ENCODE peak calls at places on chromosomes 12 and 14, in five cellular contexts. Z is breast epithelium; R is left lung; J is CD8-positive, alpha-beta T cell; F is CD4-positive, CD25-positive, alpha-beta regulatory T cell. M is an unnamed sample. For H3K4me1, the result is how much of the 10 kb centered on the place peaks cover.

GRCh38 chr12:131855521-131856142 is 27.4 kb downstream of the MMP17 start:
- DNase-seq in F (no peak), R (peak), J (no peak), Z (no peak), M (no peak)

GRCh38 chr12:49515266-49515665 is 23.6 kb upstream of the KCNH3 start:
- DNase-seq in R (no peak), J (no peak), F (no peak), Z (no peak), M (no peak)

GRCh38 chr12:28708918-28709371 is 440.1 kb upstream of the FAR2 start:
- DNase-seq in Z (no peak), J (no peak), F (no peak), R (no peak), M (peak)

GRCh38 chr14:28652782-28653181 is 113.8 kb upstream of the FOXG1 start:
- DNase-seq in Z (no peak), R (no peak), J (no peak), F (no peak), M (no peak)

GRCh38 chr12:92649511-92650227 is 53.1 kb upstream of the PLEKHG7 start:
- DNase-seq in J (peak), R (no peak), F (peak), Z (no peak), M (peak)

GRCh38 chr12:49200882-49201594 is 12.2 kb upstream of the TUBA1A start:
- DNase-seq in F (peak), J (no peak), R (no peak), Z (no peak), M (no peak)

GRCh38 chr14:64410084-64410774 is 22.1 kb downstream of the MTHFD1 start:
- DNase-seq in F (no peak), R (no peak), J (no peak), Z (no peak), M (no peak)

GRCh38 chr12:53994268-53994690 is 5.7 kb upstream of the HOXC9 start:
- DNase-seq in F (no peak), J (no peak), R (no peak), Z (no peak), M (no peak)

GRCh38 chr12:77225373-77225772 is 160.0 kb upstream of the E2F7 start:
- DNase-seq in Z (no peak), R (no peak), J (no peak), F (no peak), M (no peak)

GRCh38 chr12:113855998-113856397 is 110.1 kb downstream of the RBM19 start:
- DNase-seq in Z (no peak), J (no peak), R (no peak), F (no peak), M (no peak)

GRCh38 chr12:54173066-54173726 is 15.6 kb downstream of the SMUG1 start:
- DNase-seq in F (peak), R (peak), J (peak), Z (peak), M (no peak)

GRCh38 chr12:71201136-71201679 is 43.4 kb upstream of the TSPAN8 start:
- DNase-seq in J (no peak), R (no peak), F (no peak), Z (no peak), M (no peak)

GRCh38 chr14:60651936-60652673 is 2.8 kb upstream of the SIX1 start:
- DNase-seq in J (no peak), F (no peak), R (peak), Z (no peak), M (no peak)

GRCh38 chr14:61524211-61524806 is 171.0 kb upstream of the HIF1A start:
- DNase-seq in J (no peak), R (no peak), F (no peak), Z (no peak), M (no peak)

GRCh38 chr12:20463920-20464524 is 95.7 kb downstream of the PDE3A start:
- DNase-seq in R (no peak), F (no peak), J (no peak), Z (no peak), M (no peak)

GRCh38 chr12:15163577-15163976 is 57.6 kb downstream of the RERG start:
- DNase-seq in F (no peak), Z (no peak), R (no peak), J (no peak), M (no peak)
- H3K4me1 ChIP-seq in F (under half), Z (under half), R (under half), J (under half), M (under half)

DNA sequence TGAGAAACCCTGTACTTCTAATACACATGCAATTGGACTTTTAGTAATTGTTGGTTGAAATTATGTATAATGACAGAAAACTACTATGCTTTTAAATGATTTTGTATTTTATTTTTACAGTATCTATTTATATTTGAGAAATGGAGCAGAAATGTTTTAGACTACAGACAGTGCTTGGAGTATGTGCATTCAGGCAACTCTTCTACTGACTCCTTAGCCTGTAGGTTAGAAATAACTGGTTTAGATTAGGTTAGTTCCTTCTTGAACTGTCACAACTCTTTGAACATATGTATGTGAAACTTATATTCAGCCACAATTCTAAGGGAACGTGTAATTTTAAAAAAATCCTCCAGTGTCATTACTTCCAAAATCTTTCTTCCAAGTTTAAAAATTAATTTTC is 1.7 kb downstream of the FGFR1OP2 start:
- DNase-seq in F (no peak), R (no peak), J (no peak), Z (no peak), M (no peak)
- H3K4me1 ChIP-seq in F (half or more), R (half or more), J (half or more), Z (under half), M (under half)

GRCh38 chr14:53710615-53711014 is 246.0 kb downstream of the BMP4 start:
- DNase-seq in Z (no peak), F (no peak), R (no peak), J (no peak), M (no peak)
- H3K4me1 ChIP-seq in Z (under half), F (under half), R (under half), J (under half), M (under half)

DNA sequence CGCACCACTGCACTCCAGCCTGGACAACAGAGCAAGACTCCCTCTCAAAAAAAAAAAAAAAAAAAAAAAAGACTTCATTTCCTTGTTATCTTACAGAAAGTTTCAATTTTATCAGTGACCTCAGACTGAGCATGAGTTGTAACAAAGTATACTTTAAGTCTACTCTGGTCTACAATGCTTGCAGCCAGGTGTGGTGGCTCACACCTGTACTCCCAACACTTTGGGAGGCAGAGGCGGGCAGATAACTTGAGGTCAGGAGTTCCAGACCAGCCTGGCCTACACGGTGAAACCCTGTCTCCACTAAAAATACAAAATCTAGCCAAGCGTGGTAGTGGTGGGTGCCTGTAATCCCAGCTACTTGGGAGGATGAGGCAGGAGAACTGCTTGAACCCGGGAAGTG is 18.0 kb downstream of the HNRNPC start:
- DNase-seq in J (no peak), Z (no peak), R (no peak), F (no peak), M (no peak)
- H3K4me1 ChIP-seq in J (half or more), Z (under half), R (half or more), F (half or more), M (under half)

M was measured in ascending aorta.